ENCODE peak calls at places on chromosomes 13 and 19, in five cellular contexts. One of them, this sample, is unnamed. For H3K36me3, the result is how much of the 10 kb centered on the place peaks cover.

GRCh38 chr13:38255600-38255999 is 94.1 kb upstream of the UFM1 start:
- DNase-seq in GM23338: no peak
- DNase-seq in GM23248: no peak
- DNase-seq in HCT116: no peak
- DNase-seq in hepatocyte: no peak
- DNase-seq in this sample: no peak

GRCh38 chr19:35114656-35115537 is 726 bp upstream of the FXYD3 start:
- DNase-seq in hepatocyte: peak
- DNase-seq in HCT116: peak
- DNase-seq in GM23248: peak
- DNase-seq in GM23338: peak
- DNase-seq in this sample: peak

GRCh38 chr19:33819496-33819874 is 22.8 kb downstream of the KCTD15 start:
- DNase-seq in GM23248: no peak
- DNase-seq in hepatocyte: no peak
- DNase-seq in GM23338: peak
- DNase-seq in HCT116: no peak
- DNase-seq in this sample: no peak

GRCh38 chr13:46529509-46529908 is 23.5 kb upstream of the LRCH1 start:
- DNase-seq in GM23338: no peak
- DNase-seq in GM23248: no peak
- DNase-seq in hepatocyte: no peak
- DNase-seq in HCT116: no peak
- DNase-seq in this sample: no peak

GRCh38 chr19:55467236-55468053 is 2.9 kb upstream of the C19orf85 start:
- DNase-seq in hepatocyte: peak
- DNase-seq in HCT116: no peak
- DNase-seq in GM23248: peak
- DNase-seq in GM23338: peak
- DNase-seq in this sample: peak

GRCh38 chr13:35356572-35356971 is 119.9 kb downstream of the MAB21L1 start:
- DNase-seq in HCT116: no peak
- DNase-seq in hepatocyte: no peak
- DNase-seq in GM23248: no peak
- DNase-seq in GM23338: no peak
- DNase-seq in this sample: no peak

GRCh38 chr13:99654076-99654475 is 152.8 kb downstream of the TM9SF2 start:
- DNase-seq in hepatocyte: no peak
- DNase-seq in GM23248: no peak
- DNase-seq in HCT116: no peak
- DNase-seq in GM23338: no peak
- DNase-seq in this sample: no peak

GRCh38 chr19:4448147-4448985 is 9.2 kb downstream of the UBXN6 start:
- DNase-seq in HCT116: no peak
- DNase-seq in hepatocyte: no peak
- DNase-seq in GM23248: no peak
- DNase-seq in GM23338: no peak
- DNase-seq in this sample: no peak

GRCh38 chr19:14682084-14682483 is 7.4 kb upstream of the ADGRE3 start:
- DNase-seq in hepatocyte: no peak
- DNase-seq in HCT116: no peak
- DNase-seq in GM23248: no peak
- DNase-seq in GM23338: no peak
- DNase-seq in this sample: no peak

GRCh38 chr19:33906578-33907335 is 110.1 kb downstream of the KCTD15 start:
- DNase-seq in GM23338: peak
- DNase-seq in GM23248: peak
- DNase-seq in HCT116: no peak
- DNase-seq in hepatocyte: peak
- DNase-seq in this sample: no peak

GRCh38 chr13:89514534-89515312 is 1832.8 kb upstream of the MIR17HG start:
- DNase-seq in HCT116: no peak
- DNase-seq in GM23338: peak
- DNase-seq in GM23248: peak
- DNase-seq in hepatocyte: peak
- DNase-seq in this sample: peak

GRCh38 chr19:41998246-41999020 is 4.4 kb upstream of the ATP1A3 start:
- DNase-seq in hepatocyte: peak
- DNase-seq in GM23248: peak
- DNase-seq in GM23338: peak
- DNase-seq in HCT116: peak
- DNase-seq in this sample: peak

GRCh38 chr13:24161010-24161775 is 673 bp downstream of the SPATA13 start:
- DNase-seq in GM23248: peak
- DNase-seq in hepatocyte: peak
- DNase-seq in GM23338: peak
- DNase-seq in HCT116: no peak
- DNase-seq in this sample: peak

GRCh38 chr19:51064534-51065220 is at the start of gene KLK13:
- DNase-seq in GM23338: peak
- DNase-seq in GM23248: peak
- DNase-seq in HCT116: peak
- DNase-seq in hepatocyte: peak
- DNase-seq in this sample: no peak

GRCh38 chr13:23427342-23428182 is 5.9 kb downstream of the SACS start:
- DNase-seq in hepatocyte: peak
- DNase-seq in HCT116: no peak
- DNase-seq in GM23248: peak
- DNase-seq in GM23338: no peak
- DNase-seq in this sample: peak

GRCh38 chr13:94121686-94122085 is 357.8 kb downstream of the DCT start:
- DNase-seq in HCT116: no peak
- DNase-seq in GM23248: peak
- DNase-seq in hepatocyte: no peak
- DNase-seq in GM23338: no peak
- DNase-seq in this sample: peak

GRCh38 chr19:55304279-55304978 is 20.6 kb downstream of the BRSK1 start:
- DNase-seq in hepatocyte: peak
- DNase-seq in GM23248: peak
- DNase-seq in HCT116: no peak
- DNase-seq in GM23338: peak
- DNase-seq in this sample: peak

GRCh38 chr19:13103961-13104847 is 1.5 kb upstream of the LYL1 start:
- DNase-seq in hepatocyte: no peak
- DNase-seq in GM23338: peak
- DNase-seq in GM23248: peak
- DNase-seq in HCT116: no peak
- DNase-seq in this sample: peak

DNA sequence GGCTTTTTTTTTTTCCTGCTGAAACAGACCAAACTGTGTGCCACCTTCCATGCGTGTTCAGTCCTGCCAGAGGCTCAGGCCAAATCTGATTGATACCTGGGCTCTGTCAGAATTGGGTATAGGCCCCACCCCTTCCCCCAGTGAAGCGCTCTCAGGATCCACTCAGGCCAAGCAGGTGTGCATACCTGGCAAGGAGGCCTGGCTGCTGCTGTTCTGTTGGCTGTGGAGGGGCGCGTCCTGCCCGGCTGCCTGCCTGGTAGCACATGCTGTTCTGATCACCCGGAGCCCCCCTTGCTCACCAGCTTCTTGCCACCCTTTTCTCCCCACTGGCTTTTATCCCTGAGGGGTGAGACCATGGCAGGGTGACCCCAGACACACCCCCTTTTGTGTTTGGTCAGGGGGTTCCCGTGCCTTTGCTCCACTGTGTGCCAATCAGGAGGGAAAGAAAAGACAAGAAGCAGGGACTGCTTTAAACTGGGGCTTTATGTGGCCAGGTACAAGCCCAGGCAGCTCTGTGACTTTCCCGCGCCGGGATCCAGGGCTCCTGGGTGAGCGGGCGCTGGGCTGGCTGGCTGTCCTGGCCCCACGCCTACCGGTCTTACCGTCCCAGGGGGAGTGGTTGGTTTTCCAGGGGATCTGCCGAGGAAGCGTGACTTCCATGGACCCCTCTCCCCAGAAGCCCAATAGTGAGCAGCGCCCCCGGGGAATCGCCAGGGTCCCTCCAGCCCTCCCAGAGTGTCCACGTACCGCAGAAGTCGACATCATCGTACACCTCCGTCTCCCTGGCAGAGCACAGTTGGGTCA is 12.6 kb downstream of the PRAM1 start:
- DNase-seq in GM23338: peak
- DNase-seq in HCT116: no peak
- DNase-seq in GM23248: no peak
- DNase-seq in hepatocyte: no peak
- DNase-seq in this sample: no peak
- H3K36me3 ChIP-seq in GM23338: under half
- H3K36me3 ChIP-seq in HCT116: under half
- H3K36me3 ChIP-seq in GM23248: under half
- H3K36me3 ChIP-seq in hepatocyte: under half
- H3K36me3 ChIP-seq in this sample: under half

DNA sequence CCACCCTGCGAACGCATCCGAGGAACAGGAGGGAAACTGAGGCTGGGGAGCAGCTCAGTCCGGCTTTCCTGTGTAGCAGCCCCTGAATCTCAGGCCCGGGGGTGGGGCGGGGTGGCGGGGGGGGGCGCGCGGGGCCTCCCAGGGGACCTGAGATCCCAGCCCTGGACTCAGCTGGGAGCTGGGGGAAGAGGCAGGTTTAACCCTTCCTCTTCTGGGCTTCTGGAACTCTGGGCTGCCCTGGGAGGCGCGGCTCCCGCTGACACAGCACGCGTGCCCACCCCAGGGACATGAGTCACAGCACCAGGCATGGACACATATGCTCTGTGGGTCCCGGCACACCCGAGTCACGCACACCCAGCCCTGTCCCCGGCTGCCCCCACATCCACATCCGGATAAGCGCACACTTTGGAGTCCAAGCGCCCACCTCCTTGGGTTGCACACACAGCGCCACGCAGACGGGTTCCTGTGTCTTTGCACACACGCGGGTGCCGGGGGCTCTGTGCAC is 3.5 kb upstream of the CIRBP start:
- DNase-seq in GM23248: peak
- DNase-seq in GM23338: no peak
- DNase-seq in hepatocyte: peak
- DNase-seq in HCT116: no peak
- DNase-seq in this sample: peak
- TF ChIP-seq EZH2phosphoT487 in GM23248: no peak
- TF ChIP-seq EZH2phosphoT487 in GM23338: no peak
- TF ChIP-seq EZH2phosphoT487 in hepatocyte: no peak
- TF ChIP-seq EZH2phosphoT487 in HCT116: no peak
- TF ChIP-seq EZH2phosphoT487 in this sample: no peak

GRCh38 chr19:38708413-38709024 is 35.8 kb downstream of the CAPN12 start:
- DNase-seq in GM23338: no peak
- DNase-seq in GM23248: peak
- DNase-seq in HCT116: no peak
- DNase-seq in hepatocyte: no peak
- DNase-seq in this sample: no peak
- H3K36me3 ChIP-seq in GM23338: under half
- H3K36me3 ChIP-seq in GM23248: half or more
- H3K36me3 ChIP-seq in HCT116: half or more
- H3K36me3 ChIP-seq in hepatocyte: under half
- H3K36me3 ChIP-seq in this sample: half or more

GRCh38 chr19:48698046-48698445 is 2.3 kb downstream of the FUT2 start:
- DNase-seq in GM23248: peak
- DNase-seq in HCT116: no peak
- DNase-seq in GM23338: no peak
- DNase-seq in hepatocyte: no peak
- DNase-seq in this sample: peak

GRCh38 chr19:48695743-48696352 is at the start of gene FUT2:
- DNase-seq in HCT116: no peak
- DNase-seq in GM23248: no peak
- DNase-seq in hepatocyte: peak
- DNase-seq in GM23338: peak
- DNase-seq in this sample: no peak

DNA sequence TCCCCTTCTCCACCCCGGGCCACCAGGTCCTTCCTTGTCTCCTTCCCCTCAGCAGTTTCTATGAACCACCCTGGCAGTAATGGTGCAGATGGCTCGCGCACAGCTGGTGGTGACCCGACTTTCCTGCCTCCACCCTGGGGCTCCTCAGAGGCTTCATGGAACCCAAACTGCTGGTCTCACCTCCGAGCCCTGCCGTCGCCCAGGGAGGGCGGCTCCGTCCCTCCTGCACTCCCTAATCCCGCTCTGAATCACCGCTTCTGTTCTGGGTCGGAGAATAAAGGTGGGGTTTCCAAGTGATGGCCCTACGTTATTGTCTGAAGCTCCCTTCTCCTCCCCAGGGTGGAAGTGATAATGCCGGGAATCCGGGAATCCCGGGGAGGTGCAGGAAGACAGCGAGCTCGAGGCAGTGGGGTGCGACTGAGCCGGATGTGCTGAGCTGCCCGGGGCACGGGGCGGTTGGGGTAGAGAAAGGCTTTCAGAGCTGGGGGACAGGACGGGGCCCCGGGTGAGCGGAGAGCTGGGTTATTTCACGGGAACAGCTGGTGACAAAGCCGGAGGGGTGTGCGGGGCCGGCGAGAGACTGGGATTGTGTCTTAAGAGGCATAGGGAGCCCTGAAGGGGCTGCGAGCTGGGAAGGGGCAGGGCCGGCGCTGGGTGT is 711 bp downstream of the FUT2 start:
- DNase-seq in GM23338: peak
- DNase-seq in HCT116: no peak
- DNase-seq in hepatocyte: no peak
- DNase-seq in GM23248: peak
- DNase-seq in this sample: no peak
- TF ChIP-seq EZH2phosphoT487 in GM23338: no peak
- TF ChIP-seq EZH2phosphoT487 in HCT116: no peak
- TF ChIP-seq EZH2phosphoT487 in hepatocyte: no peak
- TF ChIP-seq EZH2phosphoT487 in GM23248: no peak
- TF ChIP-seq EZH2phosphoT487 in this sample: no peak

DNA sequence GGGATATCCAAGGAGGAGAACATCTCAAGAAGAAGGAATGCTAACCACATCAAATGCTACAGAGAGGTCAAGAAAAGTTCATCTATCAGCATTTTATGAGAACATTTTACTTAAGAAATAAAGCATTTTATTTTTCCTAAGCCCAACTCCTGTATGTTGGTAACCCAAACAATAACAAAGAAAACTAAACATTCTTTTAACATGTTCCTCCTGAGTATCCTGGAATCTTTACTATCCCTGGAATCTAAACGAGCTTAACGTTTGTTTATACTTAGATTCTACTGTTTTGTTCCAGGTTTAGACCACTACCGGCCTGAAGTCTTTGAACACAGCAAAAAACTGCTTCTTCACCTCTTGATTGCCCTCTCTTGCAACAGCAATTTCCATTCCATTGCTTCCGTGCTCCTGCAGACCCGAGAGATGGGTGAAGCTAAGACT is 89.7 kb downstream of the ZAR1L start:
- DNase-seq in hepatocyte: no peak
- DNase-seq in GM23338: peak
- DNase-seq in HCT116: no peak
- DNase-seq in GM23248: peak
- DNase-seq in this sample: no peak
- H3K36me3 ChIP-seq in hepatocyte: under half
- H3K36me3 ChIP-seq in GM23338: under half
- H3K36me3 ChIP-seq in HCT116: under half
- H3K36me3 ChIP-seq in GM23248: under half
- H3K36me3 ChIP-seq in this sample: under half

This sample was measured in PC-3.